ENCODE peak calls at places on chromosome 1, in ten cellular contexts. F is endodermal cell, Y is stomach, Q is fibroblast of lung, U is A549, I is brain microvascular endothelial cell, J is D721Med, X is RWPE1, Z is body of pancreas, R is heart left ventricle. W is an unnamed sample.

GRCh38 chr1:219587817-219588561 is 24.9 kb downstream of the ZC3H11B start:
- DNase-seq in R (no peak), J (peak), F (no peak), Q (peak), Y (no peak), I (peak), U (no peak), X (no peak), Z (no peak), W (no peak)

GRCh38 chr1:40665335-40666171 is at the start of gene RIMS3:
- DNase-seq in I (peak), U (peak), Z (peak), F (peak), Y (peak), Q (peak), J (peak), X (peak), R (peak), W (peak)

GRCh38 chr1:245085508-245086095 is 69.2 kb upstream of the KIF26B start:
- DNase-seq in Q (peak), Y (no peak), U (no peak), Z (no peak), I (peak), R (no peak), F (no peak), J (no peak), X (peak), W (peak)

GRCh38 chr1:226723640-226724532 is 15.2 kb downstream of the ITPKB start:
- DNase-seq in R (peak), X (peak), J (no peak), I (peak), Q (peak), Z (no peak), F (peak), Y (no peak), U (no peak), W (peak)

GRCh38 chr1:13513885-13514546 is at the start of gene LRRC38:
- DNase-seq in Z (no peak), Q (no peak), X (no peak), Y (no peak), J (no peak), I (no peak), R (no peak), F (peak), U (no peak), W (no peak)

GRCh38 chr1:1399870-1400575 is 888 bp upstream of the CCNL2 start:
- DNase-seq in U (no peak), F (peak), Z (no peak), Q (peak), Y (no peak), I (no peak), X (no peak), J (no peak), R (no peak), W (peak)

GRCh38 chr1:179953974-179954493 is 576 bp upstream of the CEP350 start:
- DNase-seq in J (no peak), F (no peak), I (peak), Q (no peak), U (peak), R (peak), Y (no peak), X (no peak), Z (peak), W (peak)

GRCh38 chr1:178096421-178096820 is 2.5 kb downstream of the RASAL2 start:
- DNase-seq in Z (no peak), Q (no peak), R (no peak), J (no peak), X (no peak), F (no peak), Y (no peak), U (no peak), I (no peak), W (no peak)

GRCh38 chr1:35500439-35500838 is 56.8 kb downstream of the KIAA0319L start:
- DNase-seq in Q (no peak), I (no peak), R (no peak), J (no peak), U (no peak), F (no peak), Z (no peak), Y (no peak), X (no peak), W (no peak)

GRCh38 chr1:29312469-29313466 is 76.4 kb downstream of the PTPRU start:
- DNase-seq in I (no peak), R (no peak), J (peak), U (no peak), F (peak), Q (no peak), Y (no peak), Z (no peak), X (no peak), W (no peak)

GRCh38 chr1:3803905-3804626 is 7.8 kb upstream of the LRRC47 start:
- DNase-seq in X (no peak), R (no peak), U (no peak), I (no peak), Q (no peak), Z (no peak), F (no peak), J (no peak), Y (no peak), W (no peak)
- TF ChIP-seq CTCF in X (no peak), R (no peak), U (no peak), I (no peak), Q (no peak), Z (no peak), F (no peak), J (no peak), Y (no peak), W (no peak)

GRCh38 chr1:63935553-63935952 is 161.7 kb downstream of the ROR1 start:
- DNase-seq in Q (no peak), Y (no peak), I (no peak), Z (no peak), F (no peak), U (no peak), R (no peak), J (no peak), X (no peak), W (peak)
- TF ChIP-seq CTCF in Q (no peak), Y (no peak), I (no peak), Z (no peak), F (no peak), U (no peak), R (no peak), J (no peak), X (no peak), W (no peak)

DNA sequence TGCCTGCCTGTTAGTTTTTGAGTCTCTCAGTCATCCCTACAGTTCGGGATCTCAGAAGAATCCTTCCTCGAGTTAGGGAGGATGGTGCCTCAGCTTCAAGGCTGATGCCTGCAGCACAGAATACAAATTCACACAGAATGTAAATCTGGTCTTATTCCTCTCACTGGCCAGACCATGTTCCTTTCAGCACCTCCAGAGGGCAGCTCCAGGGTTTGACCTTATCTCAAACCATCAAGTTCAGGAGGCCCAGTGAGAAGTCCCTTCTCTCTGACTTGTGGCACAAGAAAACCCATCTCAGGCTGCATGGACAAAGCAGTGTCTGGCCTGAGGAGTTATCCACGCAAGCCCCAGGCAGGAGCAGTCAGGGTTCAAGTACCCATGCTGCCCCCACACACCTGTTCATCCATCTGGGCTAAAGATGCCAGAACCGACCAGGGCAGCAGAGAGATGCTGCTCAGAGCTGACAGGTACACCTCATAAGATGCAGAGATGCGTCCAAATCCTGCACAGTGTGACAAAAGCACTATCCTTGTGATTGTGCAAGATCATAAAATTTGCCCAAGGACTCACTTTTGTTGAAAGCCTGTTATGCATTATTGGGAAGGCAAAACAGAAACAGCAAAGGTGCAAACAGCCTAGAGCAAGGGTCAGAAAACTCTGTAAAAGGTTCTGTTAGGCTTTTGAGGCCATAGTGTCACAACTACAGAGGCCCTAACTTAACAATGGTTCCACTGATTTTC is 49.8 kb downstream of the BCAR3 start:
- DNase-seq in F (no peak), X (no peak), I (no peak), J (no peak), Y (no peak), U (no peak), Q (peak), Z (no peak), R (no peak), W (peak)
- TF ChIP-seq CTCF in F (peak), X (no peak), I (peak), J (peak), Y (no peak), U (peak), Q (peak), Z (no peak), R (peak), W (peak)

GRCh38 chr1:151715726-151716404 is 738 bp downstream of the CELF3 start:
- DNase-seq in R (no peak), Z (no peak), I (no peak), U (no peak), Q (no peak), F (peak), X (no peak), J (peak), Y (no peak), W (no peak)
- TF ChIP-seq CTCF in R (no peak), Z (no peak), I (peak), U (no peak), Q (peak), F (peak), X (no peak), J (peak), Y (no peak), W (no peak)

GRCh38 chr1:196423612-196424011 is 184.6 kb downstream of the KCNT2 start:
- DNase-seq in I (no peak), Z (no peak), X (no peak), R (no peak), F (no peak), J (no peak), Q (peak), U (no peak), Y (no peak), W (peak)

GRCh38 chr1:196425513-196425912 is 182.7 kb downstream of the KCNT2 start:
- DNase-seq in U (no peak), I (no peak), Z (no peak), Y (no peak), R (no peak), F (no peak), J (no peak), X (no peak), Q (no peak), W (no peak)
- TF ChIP-seq CTCF in U (no peak), I (peak), Z (no peak), Y (no peak), R (no peak), F (peak), J (no peak), X (no peak), Q (peak), W (no peak)

GRCh38 chr1:235614442-235614954 is 35.1 kb downstream of the GNG4 start:
- DNase-seq in R (no peak), U (no peak), Z (no peak), Q (no peak), Y (no peak), I (no peak), J (no peak), F (no peak), X (no peak), W (no peak)

GRCh38 chr1:235613617-235614016 is 36.0 kb downstream of the GNG4 start:
- DNase-seq in U (no peak), F (no peak), J (no peak), R (no peak), X (no peak), Z (no peak), Q (no peak), I (no peak), Y (no peak), W (no peak)

GRCh38 chr1:235612761-235613160 is 36.8 kb downstream of the GNG4 start:
- DNase-seq in I (no peak), R (no peak), U (no peak), F (no peak), Z (no peak), Y (no peak), Q (no peak), X (no peak), J (no peak), W (no peak)

GRCh38 chr1:235617140-235617539 is 32.4 kb downstream of the GNG4 start:
- DNase-seq in R (no peak), Q (no peak), Y (no peak), X (no peak), Z (no peak), J (no peak), I (no peak), F (no peak), U (no peak), W (no peak)

GRCh38 chr1:235617808-235618207 is 31.8 kb downstream of the GNG4 start:
- DNase-seq in J (no peak), R (no peak), I (peak), X (peak), F (no peak), Y (no peak), Z (no peak), Q (peak), U (no peak), W (peak)
- TF ChIP-seq CTCF in J (no peak), R (no peak), I (peak), X (no peak), F (peak), Y (no peak), Z (no peak), Q (peak), U (no peak), W (peak)

DNA sequence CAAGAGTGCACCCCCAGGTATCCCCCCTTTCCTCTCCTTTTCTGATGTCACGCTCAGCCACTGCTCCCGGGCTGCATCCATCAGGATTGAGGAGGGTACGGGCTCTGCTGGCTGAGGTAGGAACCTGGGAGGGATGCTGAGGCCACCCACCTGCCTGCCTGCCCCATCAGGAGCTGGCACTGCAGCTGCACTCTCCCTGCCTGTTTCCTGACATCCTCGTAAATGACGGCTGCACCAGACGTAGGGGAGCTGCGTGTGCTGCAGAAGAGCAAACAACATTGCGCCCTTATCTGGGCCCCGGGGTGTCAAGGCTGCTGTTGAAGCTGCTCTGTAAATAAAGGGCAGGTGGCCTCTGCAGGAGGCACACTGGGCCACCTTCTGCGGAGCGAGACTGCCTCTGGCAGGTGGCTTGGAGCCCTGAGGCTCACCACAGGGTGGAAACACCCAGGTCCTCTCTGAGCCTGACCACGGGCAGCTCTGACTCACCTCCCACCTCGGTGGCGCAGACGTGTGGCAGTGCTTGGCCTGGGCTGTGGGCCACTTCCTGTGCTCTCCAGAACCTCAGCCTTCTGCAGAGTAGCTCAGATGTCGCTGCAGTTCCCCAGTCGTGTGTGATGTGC is 30.9 kb downstream of the SNAP47 start:
- DNase-seq in R (no peak), I (no peak), X (no peak), U (no peak), F (no peak), Z (peak), J (no peak), Q (no peak), Y (peak), W (no peak)
- TF ChIP-seq CTCF in R (no peak), I (no peak), X (no peak), U (no peak), F (no peak), Z (no peak), J (no peak), Q (no peak), Y (no peak), W (no peak)

DNA sequence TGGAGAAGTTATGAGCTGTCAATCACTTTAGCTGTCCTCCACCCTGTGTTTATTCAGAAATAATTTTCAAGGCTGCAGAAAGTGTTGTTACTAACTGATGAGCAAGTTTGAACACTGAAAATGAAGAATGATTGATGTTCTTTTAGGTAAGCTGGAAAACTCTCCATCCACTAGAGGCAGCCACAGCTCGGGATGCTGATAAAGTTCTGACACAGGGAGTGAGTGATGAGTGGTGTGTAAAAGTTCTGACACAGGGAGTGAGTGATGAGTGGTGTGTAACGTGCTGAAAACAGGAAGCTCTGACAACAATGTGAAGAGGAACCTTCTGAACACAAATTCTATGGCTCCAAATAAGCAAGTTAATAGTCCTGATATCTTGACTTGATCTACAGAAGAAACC is 197.5 kb upstream of the PTBP2 start:
- DNase-seq in U (no peak), Y (no peak), Q (no peak), I (no peak), F (no peak), X (no peak), J (no peak), R (no peak), Z (no peak), W (no peak)
- TF ChIP-seq CTCF in U (no peak), Y (no peak), Q (no peak), I (peak), F (peak), X (no peak), J (no peak), R (no peak), Z (no peak), W (no peak)

GRCh38 chr1:48903291-48903690 is 126.6 kb upstream of the BEND5 start:
- DNase-seq in Y (no peak), F (peak), U (no peak), I (no peak), Q (no peak), R (no peak), J (no peak), Z (no peak), X (no peak), W (no peak)

GRCh38 chr1:48908606-48909005 is 131.9 kb upstream of the BEND5 start:
- DNase-seq in Q (no peak), Z (no peak), X (no peak), U (no peak), R (no peak), F (no peak), Y (no peak), I (no peak), J (no peak), W (no peak)

GRCh38 chr1:48906729-48907128 is 130.0 kb upstream of the BEND5 start:
- DNase-seq in Z (no peak), J (no peak), U (no peak), I (no peak), X (no peak), F (no peak), Q (no peak), R (no peak), Y (no peak), W (no peak)
- TF ChIP-seq CTCF in Z (no peak), J (no peak), U (no peak), I (no peak), X (no peak), F (no peak), Q (no peak), R (no peak), Y (no peak), W (no peak)

W was measured in fibroblast of villous mesenchyme.